ENCODE peak calls at places on chromosomes 3 and 15, in five cellular contexts. One of them, this sample, is unnamed.

GRCh38 chr15:27570746-27571145 is 528.4 kb downstream of the OCA2 start:
- DNase-seq in Calu3: no peak
- DNase-seq in LHCN-M2: no peak
- DNase-seq in IMR-90: no peak
- DNase-seq in choroid plexus epithelial cell: no peak
- DNase-seq in this sample: no peak

GRCh38 chr3:183637106-183637486 is 1.7 kb downstream of the KLHL24 start:
- DNase-seq in Calu3: no peak
- DNase-seq in IMR-90: no peak
- DNase-seq in LHCN-M2: no peak
- DNase-seq in choroid plexus epithelial cell: no peak
- DNase-seq in this sample: no peak

GRCh38 chr3:5016218-5017161 is 37.3 kb downstream of the BHLHE40 start:
- DNase-seq in choroid plexus epithelial cell: peak
- DNase-seq in Calu3: peak
- DNase-seq in LHCN-M2: peak
- DNase-seq in IMR-90: peak
- DNase-seq in this sample: peak

GRCh38 chr15:82892541-82892940 is 60.0 kb downstream of the HOMER2 start:
- DNase-seq in choroid plexus epithelial cell: no peak
- DNase-seq in IMR-90: no peak
- DNase-seq in Calu3: no peak
- DNase-seq in LHCN-M2: no peak
- DNase-seq in this sample: no peak

GRCh38 chr3:114299421-114299820 is 5.6 kb downstream of the TIGIT start:
- DNase-seq in LHCN-M2: peak
- DNase-seq in IMR-90: no peak
- DNase-seq in Calu3: peak
- DNase-seq in choroid plexus epithelial cell: peak
- DNase-seq in this sample: peak

GRCh38 chr3:194779729-194780224 is 94.1 kb downstream of the FAM43A start:
- DNase-seq in Calu3: no peak
- DNase-seq in IMR-90: no peak
- DNase-seq in choroid plexus epithelial cell: peak
- DNase-seq in LHCN-M2: no peak
- DNase-seq in this sample: no peak

GRCh38 chr3:165624761-165625160 is 212.5 kb downstream of the BCHE start:
- DNase-seq in Calu3: no peak
- DNase-seq in IMR-90: peak
- DNase-seq in LHCN-M2: peak
- DNase-seq in choroid plexus epithelial cell: peak
- DNase-seq in this sample: no peak

GRCh38 chr3:134090031-134090430 is 60.3 kb upstream of the SLCO2A1 start:
- DNase-seq in IMR-90: peak
- DNase-seq in LHCN-M2: no peak
- DNase-seq in choroid plexus epithelial cell: peak
- DNase-seq in Calu3: no peak
- DNase-seq in this sample: no peak

GRCh38 chr3:193822492-193823220 is 229.6 kb downstream of the OPA1 start:
- DNase-seq in IMR-90: no peak
- DNase-seq in choroid plexus epithelial cell: peak
- DNase-seq in Calu3: no peak
- DNase-seq in LHCN-M2: no peak
- DNase-seq in this sample: no peak

GRCh38 chr3:11612515-11613184 is 31.1 kb downstream of the VGLL4 start:
- DNase-seq in IMR-90: no peak
- DNase-seq in LHCN-M2: no peak
- DNase-seq in Calu3: no peak
- DNase-seq in choroid plexus epithelial cell: no peak
- DNase-seq in this sample: no peak

GRCh38 chr3:129656659-129657247 is 50.3 kb upstream of the PLXND1 start:
- DNase-seq in Calu3: no peak
- DNase-seq in choroid plexus epithelial cell: no peak
- DNase-seq in LHCN-M2: no peak
- DNase-seq in IMR-90: no peak
- DNase-seq in this sample: no peak

GRCh38 chr3:13217736-13218540 is 144.7 kb upstream of the IQSEC1 start:
- DNase-seq in IMR-90: peak
- DNase-seq in Calu3: peak
- DNase-seq in LHCN-M2: peak
- DNase-seq in choroid plexus epithelial cell: peak
- DNase-seq in this sample: no peak

GRCh38 chr15:101213570-101213969 is 38.3 kb downstream of the CHSY1 start:
- DNase-seq in choroid plexus epithelial cell: no peak
- DNase-seq in Calu3: no peak
- DNase-seq in IMR-90: no peak
- DNase-seq in LHCN-M2: no peak
- DNase-seq in this sample: no peak

GRCh38 chr3:29440321-29441019 is 159.6 kb downstream of the RBMS3 start:
- DNase-seq in IMR-90: no peak
- DNase-seq in choroid plexus epithelial cell: no peak
- DNase-seq in LHCN-M2: no peak
- DNase-seq in Calu3: no peak
- DNase-seq in this sample: no peak

GRCh38 chr3:98952404-98952803 is 50.9 kb upstream of the DCBLD2 start:
- DNase-seq in LHCN-M2: no peak
- DNase-seq in IMR-90: no peak
- DNase-seq in choroid plexus epithelial cell: no peak
- DNase-seq in Calu3: no peak
- DNase-seq in this sample: no peak

GRCh38 chr15:39908186-39908585 is 11.9 kb downstream of the GPR176 start:
- DNase-seq in choroid plexus epithelial cell: peak
- DNase-seq in LHCN-M2: peak
- DNase-seq in Calu3: no peak
- DNase-seq in IMR-90: peak
- DNase-seq in this sample: peak

GRCh38 chr3:122797291-122797690 is 2.4 kb downstream of the SLC49A4 start:
- DNase-seq in LHCN-M2: no peak
- DNase-seq in IMR-90: peak
- DNase-seq in Calu3: no peak
- DNase-seq in choroid plexus epithelial cell: peak
- DNase-seq in this sample: no peak

GRCh38 chr15:75706682-75706954 is 6.0 kb downstream of the CSPG4 start:
- DNase-seq in IMR-90: no peak
- DNase-seq in Calu3: no peak
- DNase-seq in choroid plexus epithelial cell: no peak
- DNase-seq in LHCN-M2: no peak
- DNase-seq in this sample: no peak

GRCh38 chr3:128720891-128721290 is 5.1 kb upstream of the RAB7A start:
- DNase-seq in choroid plexus epithelial cell: no peak
- DNase-seq in Calu3: no peak
- DNase-seq in IMR-90: no peak
- DNase-seq in LHCN-M2: no peak
- DNase-seq in this sample: no peak

GRCh38 chr15:21270474-21270873 is 169.8 kb downstream of the POTEB3 start:
- DNase-seq in IMR-90: no peak
- DNase-seq in choroid plexus epithelial cell: no peak
- DNase-seq in Calu3: no peak
- DNase-seq in LHCN-M2: no peak
- DNase-seq in this sample: no peak

GRCh38 chr15:57485869-57486268 is 105.8 kb upstream of the MYZAP start:
- DNase-seq in choroid plexus epithelial cell: peak
- DNase-seq in IMR-90: peak
- DNase-seq in Calu3: peak
- DNase-seq in LHCN-M2: peak
- DNase-seq in this sample: peak

GRCh38 chr15:50262533-50262932 is 3.0 kb downstream of the HDC start:
- DNase-seq in Calu3: no peak
- DNase-seq in LHCN-M2: no peak
- DNase-seq in choroid plexus epithelial cell: no peak
- DNase-seq in IMR-90: no peak
- DNase-seq in this sample: no peak

GRCh38 chr3:64863811-64864210 is 176.0 kb upstream of the ADAMTS9 start:
- DNase-seq in choroid plexus epithelial cell: no peak
- DNase-seq in LHCN-M2: no peak
- DNase-seq in IMR-90: no peak
- DNase-seq in Calu3: no peak
- DNase-seq in this sample: no peak

GRCh38 chr3:190169243-190169642 is 48.5 kb upstream of the P3H2 start:
- DNase-seq in Calu3: no peak
- DNase-seq in IMR-90: peak
- DNase-seq in choroid plexus epithelial cell: no peak
- DNase-seq in LHCN-M2: peak
- DNase-seq in this sample: no peak

GRCh38 chr3:72448375-72448823 is 399.8 kb downstream of the SHQ1 start:
- DNase-seq in LHCN-M2: no peak
- DNase-seq in IMR-90: no peak
- DNase-seq in Calu3: peak
- DNase-seq in choroid plexus epithelial cell: no peak
- DNase-seq in this sample: no peak

GRCh38 chr3:48038971-48039481 is 22.8 kb upstream of the MAP4 start:
- DNase-seq in choroid plexus epithelial cell: peak
- DNase-seq in LHCN-M2: peak
- DNase-seq in Calu3: no peak
- DNase-seq in IMR-90: no peak
- DNase-seq in this sample: no peak

GRCh38 chr3:159210336-159210735 is 408.5 kb downstream of the MFSD1 start:
- DNase-seq in IMR-90: no peak
- DNase-seq in LHCN-M2: peak
- DNase-seq in Calu3: no peak
- DNase-seq in choroid plexus epithelial cell: no peak
- DNase-seq in this sample: no peak

GRCh38 chr3:47283596-47284364 is 1.0 kb downstream of the KLHL18 start:
- DNase-seq in choroid plexus epithelial cell: peak
- DNase-seq in IMR-90: no peak
- DNase-seq in LHCN-M2: peak
- DNase-seq in Calu3: peak
- DNase-seq in this sample: no peak

GRCh38 chr3:138125548-138126221 is 6.5 kb downstream of the A4GNT start:
- DNase-seq in IMR-90: peak
- DNase-seq in choroid plexus epithelial cell: peak
- DNase-seq in Calu3: no peak
- DNase-seq in LHCN-M2: peak
- DNase-seq in this sample: no peak

GRCh38 chr3:64490180-64490579 is 197.6 kb downstream of the ADAMTS9 start:
- DNase-seq in IMR-90: no peak
- DNase-seq in Calu3: no peak
- DNase-seq in LHCN-M2: no peak
- DNase-seq in choroid plexus epithelial cell: no peak
- DNase-seq in this sample: no peak

GRCh38 chr3:15051531-15051930 is 13.6 kb downstream of the MRPS25 start:
- DNase-seq in LHCN-M2: peak
- DNase-seq in choroid plexus epithelial cell: peak
- DNase-seq in IMR-90: peak
- DNase-seq in Calu3: peak
- DNase-seq in this sample: peak